ENCODE peak calls at places on chromosome 16, in ten cellular contexts. F is fibroblast of the aortic adventitia; N is effector memory CD4-positive, alpha-beta T cell; Y is HCT116; Z is left ventricle myocardium inferior; X is transverse colon; R is tibial nerve; H is body of pancreas; B is PC-9; K is CD8-positive, alpha-beta memory T cell. E is an unnamed sample.

GRCh38 chr16:79215289-79215688 is 385.2 kb downstream of the MAF start:
- DNase-seq in F (no peak), N (no peak), Y (no peak), Z (no peak), X (no peak), R (no peak), H (no peak), B (no peak), K (no peak), E (no peak)

GRCh38 chr16:11692171-11692570 is 23.9 kb downstream of the SNN start:
- DNase-seq in F (no peak), N (no peak), Y (no peak), Z (no peak), X (no peak), R (no peak), H (no peak), B (no peak), K (no peak), E (no peak)

GRCh38 chr16:65070831-65071230 is 51.0 kb downstream of the CDH11 start:
- DNase-seq in F (peak), N (no peak), Y (no peak), Z (peak), X (peak), R (no peak), H (peak), B (no peak), K (no peak), E (no peak)

GRCh38 chr16:67529639-67530012 is 997 bp downstream of the RIPOR1 start:
- DNase-seq in F (no peak), N (no peak), Y (no peak), Z (no peak), X (no peak), R (no peak), H (no peak), B (no peak), K (no peak), E (no peak)

GRCh38 chr16:4489030-4489429 is 12.8 kb downstream of the HMOX2 start:
- DNase-seq in F (peak), N (no peak), Y (no peak), Z (no peak), X (no peak), R (no peak), H (no peak), B (peak), K (no peak), E (no peak)

GRCh38 chr16:85514601-85515318 is 98.4 kb upstream of the GSE1 start:
- DNase-seq in F (peak), N (no peak), Y (peak), Z (peak), X (peak), R (peak), H (peak), B (peak), K (no peak), E (peak)

GRCh38 chr16:66928702-66929388 is 3.5 kb upstream of the RRAD start:
- DNase-seq in F (peak), N (no peak), Y (no peak), Z (no peak), X (peak), R (no peak), H (no peak), B (no peak), K (no peak), E (no peak)

GRCh38 chr16:4271176-4272113 is 1.4 kb downstream of the TFAP4 start:
- DNase-seq in F (peak), N (peak), Y (peak), Z (peak), X (peak), R (peak), H (peak), B (peak), K (peak), E (peak)

GRCh38 chr16:6232060-6232459 is 1100.6 kb upstream of the RBFOX1 start:
- DNase-seq in F (no peak), N (no peak), Y (no peak), Z (no peak), X (no peak), R (no peak), H (no peak), B (no peak), K (no peak), E (no peak)

GRCh38 chr16:69927056-69927757 is 23.9 kb upstream of the CLEC18A start:
- DNase-seq in F (peak), N (no peak), Y (no peak), Z (peak), X (no peak), R (peak), H (peak), B (no peak), K (no peak), E (no peak)

GRCh38 chr16:67339453-67339852 is 12.8 kb downstream of the LRRC36 start:
- DNase-seq in F (peak), N (no peak), Y (peak), Z (no peak), X (no peak), R (no peak), H (no peak), B (no peak), K (no peak), E (no peak)

GRCh38 chr16:51591480-51591879 is 440.4 kb upstream of the SALL1 start:
- DNase-seq in F (no peak), N (no peak), Y (no peak), Z (no peak), X (no peak), R (no peak), H (no peak), B (no peak), K (no peak), E (no peak)

GRCh38 chr16:88888057-88888777 is 21.8 kb upstream of the PABPN1L start:
- DNase-seq in F (no peak), N (no peak), Y (no peak), Z (peak), X (no peak), R (no peak), H (no peak), B (no peak), K (no peak), E (no peak)

GRCh38 chr16:12458591-12459400 is 344.9 kb downstream of the CPPED1 start:
- DNase-seq in F (no peak), N (no peak), Y (no peak), Z (peak), X (peak), R (no peak), H (peak), B (no peak), K (no peak), E (peak)

GRCh38 chr16:35140293-35140986 is 1681.0 kb downstream of the TP53TG3F start:
- DNase-seq in F (no peak), N (no peak), Y (no peak), Z (no peak), X (no peak), R (no peak), H (no peak), B (peak), K (no peak), E (no peak)

GRCh38 chr16:1491327-1491726 is 1.8 kb upstream of the TELO2 start:
- DNase-seq in F (no peak), N (no peak), Y (no peak), Z (no peak), X (no peak), R (no peak), H (no peak), B (no peak), K (no peak), E (no peak)

GRCh38 chr16:30567991-30568638 is 3.4 kb downstream of the ZNF688 start:
- DNase-seq in F (peak), N (peak), Y (no peak), Z (no peak), X (peak), R (no peak), H (no peak), B (peak), K (peak), E (no peak)

GRCh38 chr16:65122974-65123845 is 1.3 kb upstream of the CDH11 start:
- DNase-seq in F (peak), N (no peak), Y (no peak), Z (peak), X (peak), R (peak), H (no peak), B (no peak), K (no peak), E (peak)

GRCh38 chr16:88611220-88611821 is 27.1 kb upstream of the IL17C start:
- DNase-seq in F (no peak), N (no peak), Y (no peak), Z (no peak), X (no peak), R (no peak), H (no peak), B (no peak), K (no peak), E (no peak)

GRCh38 chr16:10228779-10229178 is 46.6 kb upstream of the GRIN2A start:
- DNase-seq in F (no peak), N (no peak), Y (no peak), Z (no peak), X (no peak), R (no peak), H (no peak), B (peak), K (no peak), E (no peak)

GRCh38 chr16:4728676-4729075 is 5.4 kb downstream of the ANKS3 start:
- DNase-seq in F (no peak), N (no peak), Y (no peak), Z (no peak), X (no peak), R (no peak), H (no peak), B (no peak), K (no peak), E (no peak)

GRCh38 chr16:2178321-2179106 is 17.9 kb downstream of the CASKIN1 start:
- DNase-seq in F (no peak), N (peak), Y (no peak), Z (no peak), X (no peak), R (no peak), H (no peak), B (no peak), K (peak), E (no peak)

GRCh38 chr16:10828851-10829331 is 10.3 kb upstream of the TVP23A start:
- DNase-seq in F (peak), N (no peak), Y (no peak), Z (peak), X (peak), R (peak), H (peak), B (no peak), K (no peak), E (peak)

GRCh38 chr16:84633622-84634021 is 14.7 kb upstream of the KLHL36 start:
- DNase-seq in F (peak), N (no peak), Y (no peak), Z (peak), X (no peak), R (peak), H (peak), B (no peak), K (no peak), E (peak)

GRCh38 chr16:31569360-31569717 is 41.6 kb downstream of the AHSP start:
- DNase-seq in F (no peak), N (no peak), Y (no peak), Z (no peak), X (no peak), R (no peak), H (no peak), B (no peak), K (no peak), E (no peak)

GRCh38 chr16:79150128-79150527 is 450.4 kb downstream of the MAF start:
- DNase-seq in F (no peak), N (no peak), Y (no peak), Z (no peak), X (no peak), R (no peak), H (no peak), B (no peak), K (no peak), E (no peak)

DNA sequence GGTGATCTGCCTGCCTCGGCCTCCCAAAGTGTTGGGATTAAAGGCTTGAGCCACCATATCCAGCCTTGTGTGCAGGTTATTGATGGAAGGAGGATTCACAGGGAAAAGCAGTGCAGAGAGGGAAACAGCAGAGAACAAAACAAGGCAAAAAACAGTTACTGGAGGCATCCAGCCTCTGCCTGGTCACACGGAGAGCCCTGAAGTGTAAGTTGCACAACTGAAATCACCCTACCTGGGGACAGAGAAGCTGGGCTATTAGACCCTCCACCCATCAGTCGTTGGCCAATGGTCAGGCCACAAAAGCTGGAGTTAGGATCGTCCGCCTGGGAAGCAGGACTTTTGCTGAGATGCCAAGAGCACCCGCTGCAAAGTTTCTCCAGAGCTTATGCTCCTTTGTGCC is 57.9 kb upstream of the BCO1 start:
- DNase-seq in F (peak), N (no peak), Y (no peak), Z (no peak), X (no peak), R (no peak), H (no peak), B (no peak), K (no peak), E (no peak)
- H3K4me3 ChIP-seq in F (peak), N (no peak), Y (peak), Z (peak), X (no peak), R (peak), H (no peak), B (peak), K (no peak), E (no peak)

GRCh38 chr16:27365142-27366089 is 36.6 kb upstream of the IL21R start:
- DNase-seq in F (peak), N (no peak), Y (peak), Z (no peak), X (no peak), R (no peak), H (peak), B (peak), K (no peak), E (no peak)

GRCh38 chr16:27366687-27367462 is 35.1 kb upstream of the IL21R start:
- DNase-seq in F (no peak), N (peak), Y (no peak), Z (no peak), X (no peak), R (no peak), H (no peak), B (no peak), K (no peak), E (no peak)

GRCh38 chr16:27369806-27370205 is 32.2 kb upstream of the IL21R start:
- DNase-seq in F (peak), N (no peak), Y (no peak), Z (no peak), X (no peak), R (no peak), H (no peak), B (no peak), K (no peak), E (no peak)

GRCh38 chr16:27368358-27368722 is 33.6 kb upstream of the IL21R start:
- DNase-seq in F (no peak), N (no peak), Y (no peak), Z (no peak), X (no peak), R (no peak), H (no peak), B (no peak), K (no peak), E (no peak)

DNA sequence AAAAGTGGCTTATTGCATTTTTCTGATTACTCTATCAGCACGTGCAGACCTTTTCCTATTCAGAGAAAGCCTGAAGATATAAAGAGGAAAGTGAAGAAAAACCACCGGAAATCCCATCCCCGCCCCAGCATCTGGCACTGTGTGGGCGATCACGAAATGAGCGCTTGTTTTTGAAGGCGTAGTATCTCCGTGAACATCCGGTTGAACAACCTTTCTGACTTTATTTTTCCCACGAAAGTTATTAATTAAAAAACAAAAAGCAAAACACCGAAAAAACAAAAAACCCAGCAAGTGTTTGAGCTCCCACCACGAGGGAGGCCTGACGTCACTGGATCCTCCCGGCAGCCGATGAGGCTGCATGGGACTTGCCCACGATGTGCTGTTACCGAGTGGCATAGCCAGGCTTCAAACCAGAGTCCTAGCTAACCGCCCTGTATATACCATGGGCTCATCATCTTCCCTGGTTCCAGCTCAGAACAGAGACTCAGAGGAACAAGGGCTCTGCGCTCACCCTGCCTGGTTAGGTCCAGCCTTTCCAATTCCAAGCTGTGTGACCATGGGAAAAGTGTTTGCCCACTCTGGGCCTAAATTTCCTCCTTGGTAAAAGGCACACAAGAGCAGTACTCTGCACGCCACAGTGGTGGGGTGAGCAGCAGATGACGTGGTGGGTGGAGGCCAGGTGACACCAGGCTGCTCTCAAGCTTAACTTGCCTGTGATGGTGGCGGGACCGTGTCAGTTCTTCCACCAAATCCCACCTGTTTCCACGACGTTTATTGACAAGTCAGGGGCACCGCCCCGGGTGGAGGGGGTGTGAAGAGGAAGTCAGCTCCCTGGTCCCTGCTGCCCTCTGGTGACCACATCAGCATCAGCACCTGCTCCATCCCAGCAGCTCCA is 34.3 kb upstream of the IL21R start:
- DNase-seq in F (peak), N (peak), Y (peak), Z (peak), X (peak), R (peak), H (peak), B (peak), K (peak), E (peak)
- H3K4me3 ChIP-seq in F (no peak), N (no peak), Y (no peak), Z (peak), X (no peak), R (peak), H (no peak), B (no peak), K (peak), E (peak)

GRCh38 chr16:73034374-73034773 is 13.6 kb downstream of the ZFHX3 start:
- DNase-seq in F (no peak), N (no peak), Y (no peak), Z (no peak), X (no peak), R (no peak), H (no peak), B (peak), K (no peak), E (no peak)
- H3K4me3 ChIP-seq in F (no peak), N (no peak), Y (no peak), Z (no peak), X (no peak), R (no peak), H (no peak), B (no peak), K (no peak), E (no peak)

GRCh38 chr16:24652209-24652712 is 77.2 kb upstream of the TNRC6A start:
- DNase-seq in F (no peak), N (no peak), Y (no peak), Z (no peak), X (no peak), R (no peak), H (no peak), B (no peak), K (no peak), E (no peak)
- H3K4me3 ChIP-seq in F (no peak), N (no peak), Y (no peak), Z (no peak), X (no peak), R (no peak), H (no peak), B (no peak), K (no peak), E (no peak)

GRCh38 chr16:57807968-57808528 is 5.8 kb upstream of the KIFC3 start:
- DNase-seq in F (peak), N (peak), Y (peak), Z (peak), X (peak), R (peak), H (peak), B (peak), K (peak), E (peak)

GRCh38 chr16:57807252-57807967 is 5.1 kb upstream of the KIFC3 start:
- DNase-seq in F (no peak), N (no peak), Y (no peak), Z (no peak), X (no peak), R (no peak), H (no peak), B (peak), K (no peak), E (no peak)

GRCh38 chr16:57809276-57809793 is 7.0 kb upstream of the KIFC3 start:
- DNase-seq in F (no peak), N (no peak), Y (no peak), Z (no peak), X (no peak), R (no peak), H (no peak), B (no peak), K (no peak), E (no peak)

GRCh38 chr16:57809843-57810196 is 7.5 kb upstream of the KIFC3 start:
- DNase-seq in F (no peak), N (no peak), Y (no peak), Z (no peak), X (no peak), R (no peak), H (no peak), B (peak), K (no peak), E (no peak)

DNA sequence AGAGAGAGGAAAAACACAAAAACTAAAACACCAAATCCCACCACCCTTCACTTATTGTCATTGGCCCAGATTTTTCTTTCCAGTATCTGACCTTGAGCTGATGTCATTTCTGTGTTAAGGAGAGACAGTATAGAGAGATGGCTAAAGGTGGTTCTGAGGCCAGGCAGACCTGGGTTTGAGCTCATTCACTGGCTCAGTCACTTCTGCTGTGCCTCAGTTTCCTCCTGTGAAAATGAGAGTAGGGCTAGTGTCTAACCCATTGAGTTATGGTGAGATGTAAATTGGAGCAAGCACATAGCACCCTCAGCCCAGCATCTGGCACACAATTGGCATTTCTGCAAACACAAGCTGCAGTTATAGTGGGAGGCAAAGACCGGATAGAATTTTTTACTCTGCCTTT is 6.3 kb upstream of the KIFC3 start:
- DNase-seq in F (no peak), N (no peak), Y (no peak), Z (no peak), X (no peak), R (no peak), H (no peak), B (no peak), K (no peak), E (no peak)
- H3K4me3 ChIP-seq in F (no peak), N (no peak), Y (no peak), Z (peak), X (no peak), R (peak), H (no peak), B (peak), K (no peak), E (peak)

DNA sequence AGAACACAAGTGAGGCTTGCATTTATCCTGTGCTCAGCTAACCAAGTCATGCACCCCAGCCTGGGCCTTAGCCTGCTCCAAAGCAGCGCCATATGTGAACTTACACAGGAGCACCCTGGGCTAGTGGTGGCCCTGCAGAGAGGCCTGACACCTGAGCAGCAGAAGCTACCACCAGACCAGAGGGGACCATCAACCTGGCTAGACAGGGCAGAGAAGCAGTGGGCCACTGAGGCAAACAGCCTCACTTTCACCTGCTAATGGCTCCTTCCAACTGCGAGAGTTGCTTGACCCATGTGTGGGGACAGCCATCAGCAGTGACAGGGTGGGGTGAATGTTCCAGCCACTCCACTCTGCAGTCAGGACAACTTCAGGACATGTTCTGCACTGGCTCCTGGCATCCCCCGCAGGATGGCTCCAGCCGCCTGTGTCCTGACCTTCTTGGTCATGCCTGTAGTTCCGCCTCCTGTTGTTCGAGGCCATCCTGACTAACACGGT is 2.9 kb upstream of the C16orf95 start:
- DNase-seq in F (no peak), N (no peak), Y (no peak), Z (no peak), X (no peak), R (no peak), H (no peak), B (no peak), K (no peak), E (no peak)
- H3K4me3 ChIP-seq in F (no peak), N (no peak), Y (no peak), Z (no peak), X (no peak), R (no peak), H (no peak), B (no peak), K (no peak), E (no peak)